ENCODE peak calls at places on chromosomes 6 and 20, in nine cellular contexts. O, R, J, L, M, E, Q, S and A are unnamed samples. For H3K36me3, the result is how much of the 10 kb centered on the place peaks cover.

GRCh38 chr6:106334646-106335448 is 9.3 kb upstream of the ATG5 start:
- DNase-seq in L (peak), R (peak), E (peak), J (no peak), S (peak), O (peak), Q (peak), M (peak), A (peak)

GRCh38 chr6:47780510-47781356 is 1.1 kb upstream of the OPN5 start:
- DNase-seq in M (peak), J (no peak), E (no peak), O (no peak), R (peak), Q (peak), L (no peak), S (peak), A (peak)

GRCh38 chr6:47247227-47247797 is 62.4 kb downstream of the TNFRSF21 start:
- DNase-seq in S (peak), Q (no peak), M (no peak), J (no peak), R (no peak), L (peak), E (no peak), O (no peak), A (no peak)

GRCh38 chr6:69179681-69180080 is 544.6 kb downstream of the ADGRB3 start:
- DNase-seq in R (peak), M (no peak), J (no peak), L (no peak), Q (no peak), S (no peak), E (no peak), O (no peak), A (no peak)

GRCh38 chr20:44615169-44615791 is 32.9 kb downstream of the PKIG start:
- DNase-seq in Q (no peak), E (no peak), M (peak), O (no peak), L (no peak), S (peak), J (no peak), R (peak), A (no peak)

GRCh38 chr6:77883849-77884248 is 231.0 kb downstream of the MEI4 start:
- DNase-seq in O (no peak), E (no peak), Q (no peak), J (no peak), L (no peak), S (no peak), R (no peak), M (no peak), A (no peak)

GRCh38 chr6:75412937-75413662 is 80.5 kb downstream of the FILIP1 start:
- DNase-seq in S (no peak), O (no peak), R (no peak), L (no peak), Q (no peak), J (no peak), M (peak), E (no peak), A (no peak)

GRCh38 chr20:9740486-9740885 is 98.4 kb downstream of the PAK5 start:
- DNase-seq in J (no peak), M (no peak), O (no peak), S (no peak), Q (no peak), L (no peak), R (no peak), E (no peak), A (no peak)

GRCh38 chr20:17965042-17965697 is 3.4 kb downstream of the SNX5 start:
- DNase-seq in L (no peak), R (no peak), O (no peak), S (no peak), J (no peak), Q (no peak), M (no peak), E (peak), A (no peak)

GRCh38 chr6:21098744-21099143 is 494.8 kb upstream of the SOX4 start:
- DNase-seq in L (no peak), R (no peak), M (no peak), Q (peak), E (no peak), S (no peak), J (no peak), O (no peak), A (no peak)

GRCh38 chr6:111776236-111777189 is 96.7 kb downstream of the FYN start:
- DNase-seq in M (no peak), E (no peak), J (no peak), L (no peak), O (no peak), Q (no peak), R (no peak), S (no peak), A (no peak)

GRCh38 chr6:36075656-36076055 is 48.0 kb downstream of the MAPK14 start:
- DNase-seq in M (no peak), L (no peak), E (no peak), S (no peak), O (no peak), J (no peak), R (peak), Q (no peak), A (no peak)

GRCh38 chr6:36082318-36082717 is 48.0 kb upstream of the MAPK13 start:
- DNase-seq in M (no peak), O (no peak), E (no peak), Q (no peak), S (no peak), R (no peak), J (no peak), L (no peak), A (no peak)

GRCh38 chr6:36079596-36079995 is 50.7 kb upstream of the MAPK13 start:
- DNase-seq in M (no peak), O (no peak), J (no peak), S (no peak), Q (no peak), E (no peak), R (no peak), L (no peak), A (no peak)

GRCh38 chr6:36076178-36077088 is 48.8 kb downstream of the MAPK14 start:
- DNase-seq in M (peak), L (no peak), R (no peak), J (no peak), S (no peak), Q (no peak), E (no peak), O (no peak), A (no peak)

GRCh38 chr6:36078159-36078558 is 50.6 kb downstream of the MAPK14 start:
- DNase-seq in E (no peak), J (no peak), Q (no peak), R (no peak), S (no peak), O (no peak), L (no peak), M (no peak), A (no peak)
- H3K36me3 ChIP-seq in E (under half), J (under half), Q (under half), R (half or more), S (half or more), O (under half), L (under half), M (under half), A (under half)

DNA sequence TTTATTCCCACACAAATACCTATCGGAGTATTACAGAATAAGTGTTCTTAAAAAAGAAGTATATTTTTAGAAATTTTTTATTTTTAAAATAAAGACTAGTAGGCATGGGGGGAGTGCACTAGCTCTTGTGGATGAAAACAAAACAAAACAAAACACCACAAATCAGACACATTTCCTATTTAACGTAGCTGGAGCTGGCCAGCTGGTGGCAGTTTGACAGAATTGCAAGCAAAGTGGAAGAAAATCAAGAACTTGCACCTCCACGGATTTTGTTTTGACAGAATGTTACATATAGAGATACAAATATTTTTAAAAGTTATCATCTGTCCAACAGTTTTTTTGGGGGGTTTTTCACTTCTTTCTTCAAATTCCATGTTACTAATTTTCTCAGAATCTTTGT is 63.6 kb upstream of the SNRPB2 start:
- DNase-seq in R (no peak), J (no peak), S (no peak), L (no peak), M (no peak), Q (no peak), E (no peak), O (no peak), A (no peak)
- TF ChIP-seq CTCF in R (peak), J (no peak), S (no peak), L (no peak), M (no peak), Q (peak), E (no peak), O (no peak), A (peak)

GRCh38 chr6:1388081-1388926 is 1.1 kb upstream of the FOXF2 start:
- DNase-seq in E (no peak), L (no peak), J (no peak), O (no peak), M (peak), S (no peak), R (peak), Q (peak), A (no peak)
- H3K4me3 ChIP-seq in E (no peak), L (peak), J (peak), O (no peak), M (peak), S (peak), R (no peak), Q (no peak), A (peak)

GRCh38 chr6:154830771-154831170 is 97.6 kb downstream of the SCAF8 start:
- DNase-seq in R (no peak), O (no peak), E (no peak), J (no peak), M (no peak), L (no peak), S (no peak), Q (no peak), A (no peak)
- H3K36me3 ChIP-seq in R (half or more), O (under half), E (half or more), J (under half), M (under half), L (under half), S (half or more), Q (under half), A (under half)

GRCh38 chr6:168385380-168385779 is 55.6 kb upstream of the SMOC2 start:
- DNase-seq in O (no peak), L (no peak), E (no peak), Q (no peak), M (no peak), S (no peak), J (no peak), R (no peak), A (no peak)

GRCh38 chr6:168384045-168385038 is 56.6 kb upstream of the SMOC2 start:
- DNase-seq in L (peak), R (no peak), Q (no peak), J (no peak), S (no peak), E (no peak), O (no peak), M (no peak), A (no peak)

GRCh38 chr6:168380956-168381605 is 59.9 kb upstream of the SMOC2 start:
- DNase-seq in R (no peak), M (no peak), J (no peak), E (no peak), O (no peak), L (peak), Q (no peak), S (no peak), A (no peak)

GRCh38 chr6:168383062-168383854 is 57.7 kb upstream of the SMOC2 start:
- DNase-seq in S (no peak), Q (no peak), M (no peak), J (no peak), R (no peak), L (no peak), E (no peak), O (no peak), A (no peak)

DNA sequence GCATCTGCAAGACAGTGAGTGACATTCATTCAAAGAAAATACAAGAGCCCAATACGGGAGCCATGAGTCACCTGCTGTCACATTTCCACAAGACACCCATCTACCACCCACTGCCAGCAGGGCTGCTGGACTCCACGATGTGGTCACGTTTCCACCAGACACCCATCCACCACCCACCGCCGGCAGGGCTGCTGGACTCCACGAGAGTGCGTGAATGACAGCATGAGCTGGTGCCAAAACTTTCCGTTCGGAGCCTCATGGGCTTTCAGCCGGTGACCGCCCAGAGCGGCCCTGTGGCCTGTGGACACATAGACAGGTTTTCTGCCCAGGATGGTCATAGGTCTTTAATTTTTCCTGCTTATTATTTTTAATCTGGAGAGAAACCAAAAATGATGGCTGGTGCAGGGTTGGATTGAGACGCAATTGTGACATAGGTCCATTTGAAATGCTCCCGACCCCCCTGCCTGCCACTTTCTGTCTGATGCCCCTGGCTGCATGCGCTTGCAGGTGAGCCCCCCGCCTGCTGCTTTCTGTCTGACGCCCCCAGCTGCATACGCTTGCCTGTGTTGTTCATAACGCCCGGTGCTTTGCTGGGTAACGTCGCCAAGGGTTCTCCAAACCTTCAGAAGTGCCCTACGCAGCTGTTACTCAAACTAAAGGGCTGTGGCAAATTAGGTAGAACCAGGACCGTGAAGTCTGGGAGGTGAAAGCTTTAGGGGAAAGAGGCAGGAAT is 59.1 kb upstream of the SMOC2 start:
- DNase-seq in O (no peak), Q (no peak), M (no peak), E (no peak), R (no peak), S (no peak), J (no peak), L (peak), A (no peak)
- TF ChIP-seq CTCF in O (no peak), Q (no peak), M (no peak), E (no peak), R (no peak), S (no peak), J (peak), L (no peak), A (no peak)

GRCh38 chr6:35168461-35168861 is 27.3 kb upstream of the TCP11 start:
- DNase-seq in S (no peak), L (no peak), J (no peak), E (no peak), R (peak), Q (peak), O (no peak), M (no peak), A (no peak)
- H3K4me3 ChIP-seq in S (no peak), L (no peak), J (no peak), E (no peak), R (no peak), Q (no peak), O (no peak), M (no peak), A (no peak)

GRCh38 chr20:49642808-49643207 is 70.9 kb downstream of the B4GALT5 start:
- DNase-seq in O (no peak), S (no peak), J (no peak), Q (no peak), E (no peak), M (no peak), R (no peak), L (no peak), A (no peak)
- H3K36me3 ChIP-seq in O (under half), S (half or more), J (under half), Q (under half), E (half or more), M (under half), R (half or more), L (half or more), A (under half)

DNA sequence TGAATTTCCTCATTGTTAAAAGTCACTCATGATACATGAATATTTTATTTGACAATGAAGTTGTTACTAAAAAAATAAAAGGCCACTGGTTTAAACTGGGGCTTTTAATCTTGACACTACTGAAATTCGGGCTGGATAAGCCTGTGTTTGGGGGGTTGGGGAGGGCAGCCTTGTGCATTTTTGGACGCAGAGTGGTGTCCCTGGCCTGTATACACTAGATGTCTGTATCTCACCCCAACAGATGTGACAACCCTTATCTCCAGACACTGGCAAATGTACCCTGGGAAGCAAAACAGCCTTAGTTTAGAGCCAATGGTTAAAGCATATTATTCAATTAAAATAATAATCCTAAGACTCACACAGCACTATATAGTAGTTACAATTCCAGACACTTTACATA is 24.8 kb downstream of the MAN1A1 start:
- DNase-seq in S (no peak), R (no peak), Q (no peak), L (no peak), E (no peak), J (no peak), O (no peak), M (no peak), A (no peak)
- TF ChIP-seq CTCF in S (no peak), R (no peak), Q (no peak), L (no peak), E (no peak), J (no peak), O (no peak), M (no peak), A (no peak)